ENCODE peak calls at places on chromosomes 11 and 22, in nine cellular contexts. O is mesendoderm, C is sigmoid colon, V is AG09309, Z is NT2/D1, F is HAP-1, S is tibial artery, I is fibroblast of lung, M is colonic mucosa. J is an unnamed sample.

GRCh38 chr11:45158210-45158644 is 11.8 kb downstream of the PRDM11 start:
- DNase-seq in I (peak), M (no peak), S (no peak), O (no peak), C (peak), V (no peak), F (no peak), Z (no peak), J (no peak)

GRCh38 chr22:48863965-48864538 is 963.6 kb downstream of the BRD1 start:
- DNase-seq in O (no peak), F (no peak), M (no peak), S (no peak), V (no peak), Z (no peak), C (peak), I (no peak), J (no peak)

GRCh38 chr11:110453684-110454354 is 24.1 kb downstream of the FDX1 start:
- DNase-seq in V (no peak), S (no peak), O (no peak), I (no peak), F (no peak), Z (no peak), C (no peak), M (no peak), J (no peak)

GRCh38 chr11:35146074-35146521 is 7.1 kb downstream of the CD44 start:
- DNase-seq in S (no peak), I (no peak), O (no peak), Z (no peak), F (no peak), V (no peak), M (no peak), C (no peak), J (no peak)

GRCh38 chr22:40898850-40899357 is 37.0 kb upstream of the DNAJB7 start:
- DNase-seq in F (peak), C (no peak), O (peak), V (peak), I (peak), S (no peak), M (no peak), Z (peak), J (peak)

GRCh38 chr11:58043379-58043778 is 12.6 kb downstream of the OR6Q1 start:
- DNase-seq in O (no peak), V (no peak), I (no peak), M (no peak), F (no peak), Z (no peak), S (no peak), C (no peak), J (no peak)

GRCh38 chr11:102109896-102110760 is at the start of gene YAP1:
- DNase-seq in S (peak), M (peak), I (peak), F (peak), O (peak), V (peak), C (peak), Z (peak), J (peak)

GRCh38 chr11:61162092-61162935 is 1.1 kb upstream of the VPS37C start:
- DNase-seq in V (no peak), M (no peak), Z (no peak), I (peak), S (no peak), C (peak), O (peak), F (no peak), J (peak)

GRCh38 chr11:72552399-72552910 is 118.1 kb upstream of the CLPB start:
- DNase-seq in S (no peak), Z (no peak), C (no peak), V (no peak), F (no peak), M (no peak), I (no peak), O (no peak), J (no peak)

GRCh38 chr11:36577859-36578258 is 10.1 kb downstream of the RAG1 start:
- DNase-seq in O (peak), V (peak), C (no peak), Z (no peak), M (no peak), S (no peak), I (no peak), F (no peak), J (peak)

GRCh38 chr11:35144811-35145210 is 5.8 kb downstream of the CD44 start:
- DNase-seq in M (no peak), C (no peak), Z (no peak), V (no peak), I (peak), S (no peak), O (no peak), F (no peak), J (no peak)

GRCh38 chr11:61061081-61061826 is 41.0 kb upstream of the CD5 start:
- DNase-seq in Z (no peak), F (no peak), V (no peak), C (peak), O (no peak), M (no peak), S (no peak), I (peak), J (peak)

GRCh38 chr11:93921695-93922468 is 71.5 kb upstream of the VSTM5 start:
- DNase-seq in I (peak), O (peak), S (no peak), V (no peak), F (peak), C (no peak), M (peak), Z (peak), J (peak)

GRCh38 chr22:45320326-45320976 is 10.7 kb downstream of the FAM118A start:
- DNase-seq in O (no peak), M (no peak), Z (no peak), V (peak), C (no peak), S (peak), F (no peak), I (peak), J (no peak)

GRCh38 chr11:18671246-18671645 is 27.3 kb upstream of the TMEM86A start:
- DNase-seq in F (no peak), O (no peak), C (no peak), M (no peak), Z (no peak), S (no peak), I (no peak), V (no peak), J (no peak)

GRCh38 chr11:90204832-90205646 is 17.8 kb downstream of the CHORDC1 start:
- DNase-seq in Z (no peak), I (peak), O (peak), S (no peak), F (peak), V (peak), C (no peak), M (no peak), J (peak)

GRCh38 chr11:34994859-34995258 is 78.4 kb downstream of the PDHX start:
- DNase-seq in V (no peak), I (no peak), M (no peak), O (no peak), C (no peak), F (no peak), Z (no peak), S (no peak), J (no peak)

GRCh38 chr22:27295605-27296004 is 506.0 kb downstream of the MN1 start:
- DNase-seq in Z (no peak), O (no peak), V (no peak), M (no peak), S (no peak), C (no peak), F (no peak), I (no peak), J (no peak)

GRCh38 chr11:99142237-99142636 is 121.5 kb downstream of the CNTN5 start:
- DNase-seq in I (no peak), S (no peak), V (no peak), F (no peak), M (no peak), O (no peak), C (no peak), Z (no peak), J (no peak)

GRCh38 chr11:35246725-35247124 is 107.8 kb downstream of the CD44 start:
- DNase-seq in F (no peak), Z (no peak), V (no peak), O (no peak), C (peak), I (no peak), S (peak), M (no peak), J (peak)

GRCh38 chr11:73671701-73672100 is 25.3 kb downstream of the PLEKHB1 start:
- DNase-seq in V (no peak), Z (no peak), F (no peak), M (no peak), I (no peak), O (no peak), C (no peak), S (no peak), J (no peak)

GRCh38 chr11:75233688-75234295 is 6.8 kb upstream of the TPBGL start:
- DNase-seq in I (peak), C (no peak), S (no peak), M (peak), F (peak), O (peak), Z (peak), V (peak), J (peak)

GRCh38 chr11:33892906-33893594 is 1.2 kb upstream of the LMO2 start:
- DNase-seq in M (no peak), I (no peak), V (no peak), S (no peak), O (no peak), F (no peak), C (no peak), Z (no peak), J (no peak)

GRCh38 chr11:6968816-6969215 is 42.6 kb downstream of the ZNF215 start:
- DNase-seq in V (peak), Z (no peak), S (no peak), I (peak), O (no peak), M (no peak), C (no peak), F (no peak), J (peak)

GRCh38 chr11:119187123-119187892 is 2.0 kb downstream of the NHERF4 start:
- DNase-seq in V (no peak), O (no peak), S (no peak), I (no peak), Z (no peak), M (no peak), F (no peak), C (no peak), J (no peak)

GRCh38 chr11:69574383-69575255 is 66.3 kb upstream of the CCND1 start:
- DNase-seq in O (no peak), F (no peak), I (no peak), V (no peak), S (no peak), M (no peak), C (no peak), Z (no peak), J (no peak)

GRCh38 chr11:66172146-66172545 is 96.3 kb upstream of the RAB1B start:
- DNase-seq in M (no peak), Z (no peak), O (no peak), C (no peak), F (no peak), V (no peak), I (peak), S (no peak), J (peak)

GRCh38 chr11:21514298-21514697 is 678.6 kb upstream of the ANO5 start:
- DNase-seq in M (no peak), C (no peak), S (no peak), F (no peak), Z (no peak), I (no peak), V (no peak), O (peak), J (no peak)

GRCh38 chr11:121451178-121451981 is 734 bp upstream of the SORL1 start:
- DNase-seq in S (no peak), M (peak), Z (no peak), V (no peak), I (no peak), F (no peak), O (no peak), C (no peak), J (no peak)

GRCh38 chr11:123504401-123504800 is 74.3 kb downstream of the GRAMD1B start:
- DNase-seq in O (no peak), Z (no peak), V (no peak), C (no peak), M (no peak), I (no peak), S (no peak), F (no peak), J (no peak)

GRCh38 chr11:93846411-93846810 is 4.0 kb downstream of the VSTM5 start:
- DNase-seq in C (no peak), O (no peak), F (no peak), M (no peak), V (no peak), S (no peak), Z (no peak), I (peak), J (peak)

GRCh38 chr22:49364398-49364797 is 463.3 kb downstream of the BRD1 start:
- DNase-seq in M (peak), C (no peak), I (no peak), O (no peak), S (no peak), V (no peak), Z (no peak), F (no peak), J (no peak)

GRCh38 chr11:103924166-103925013 is 112.0 kb upstream of the DDI1 start:
- DNase-seq in F (no peak), O (no peak), V (no peak), S (no peak), M (no peak), C (no peak), Z (no peak), I (no peak), J (no peak)

GRCh38 chr11:17543574-17544180 is 539 bp downstream of the USH1C start:
- DNase-seq in F (no peak), O (no peak), V (no peak), S (no peak), M (peak), I (no peak), C (no peak), Z (no peak), J (no peak)
- H3K4me3 ChIP-seq in F (peak), O (peak), V (no peak), S (peak), M (peak), I (no peak), C (peak), Z (peak), J (no peak)

GRCh38 chr11:62921201-62921572 is at the start of gene CHRM1:
- DNase-seq in C (no peak), Z (no peak), V (no peak), F (no peak), O (no peak), I (no peak), M (peak), S (no peak), J (no peak)

GRCh38 chr11:62923634-62924411 is 2.7 kb upstream of the CHRM1 start:
- DNase-seq in S (no peak), M (no peak), F (no peak), I (no peak), C (no peak), V (no peak), O (peak), Z (no peak), J (no peak)

GRCh38 chr11:62922189-62922589 is 1.0 kb upstream of the CHRM1 start:
- DNase-seq in Z (no peak), I (no peak), S (no peak), C (no peak), O (no peak), V (no peak), M (no peak), F (no peak), J (no peak)

GRCh38 chr11:62921573-62922188 is 518 bp upstream of the CHRM1 start:
- DNase-seq in S (no peak), F (no peak), C (no peak), V (no peak), M (peak), Z (no peak), I (no peak), O (no peak), J (peak)

DNA sequence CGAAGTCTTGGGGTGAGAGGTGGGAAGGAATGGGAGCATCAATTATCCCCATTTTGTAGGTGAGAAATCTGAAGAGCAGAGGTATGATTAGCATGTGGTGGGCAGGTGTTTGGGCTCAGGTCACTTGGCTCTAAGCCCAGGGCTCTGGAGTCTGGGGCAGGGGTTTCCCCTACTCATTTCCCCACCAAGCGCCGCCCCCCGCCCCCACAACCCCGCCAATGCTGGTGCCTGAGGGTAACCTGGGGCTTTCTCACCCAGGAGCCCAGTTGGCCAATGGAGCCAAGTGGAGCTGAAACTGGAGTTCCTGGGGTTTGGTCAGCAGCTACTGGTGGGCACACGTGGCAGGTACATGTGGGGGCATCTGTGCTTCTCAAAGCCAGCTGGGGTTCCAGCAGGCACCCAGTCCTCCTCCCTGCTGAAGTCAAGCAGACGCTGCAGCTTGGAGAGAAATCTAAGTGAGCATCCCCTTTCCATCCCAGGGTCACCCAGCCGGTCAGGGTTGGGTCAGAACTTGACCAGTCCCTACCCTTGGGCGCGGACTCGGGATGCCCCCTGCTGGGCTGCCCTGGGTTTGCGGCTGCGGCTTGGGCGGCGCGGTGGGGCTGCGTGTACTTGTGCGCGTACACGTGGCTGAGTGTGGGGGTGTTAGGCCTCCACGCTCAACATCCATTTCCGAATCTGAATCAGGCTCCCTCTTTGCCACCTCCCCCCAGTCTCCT is 1.6 kb upstream of the CHRM1 start:
- DNase-seq in I (no peak), M (no peak), O (peak), C (no peak), F (no peak), V (no peak), S (no peak), Z (no peak), J (no peak)
- H3K4me3 ChIP-seq in I (no peak), M (no peak), O (no peak), C (no peak), F (no peak), V (no peak), S (no peak), Z (no peak), J (no peak)

GRCh38 chr11:128613300-128613995 is 26.1 kb upstream of the ETS1 start:
- DNase-seq in Z (no peak), F (no peak), O (no peak), S (no peak), M (no peak), I (no peak), V (no peak), C (no peak), J (no peak)

GRCh38 chr11:128615076-128615475 is 27.7 kb upstream of the ETS1 start:
- DNase-seq in M (no peak), F (no peak), C (no peak), S (no peak), V (no peak), O (no peak), Z (no peak), I (no peak), J (no peak)

GRCh38 chr11:128607819-128608218 is 20.5 kb upstream of the ETS1 start:
- DNase-seq in V (no peak), Z (no peak), C (no peak), M (no peak), S (no peak), I (no peak), O (no peak), F (no peak), J (no peak)

GRCh38 chr11:128608732-128609131 is 21.4 kb upstream of the ETS1 start:
- DNase-seq in C (no peak), V (no peak), I (no peak), S (no peak), M (no peak), Z (no peak), F (no peak), O (no peak), J (no peak)

DNA sequence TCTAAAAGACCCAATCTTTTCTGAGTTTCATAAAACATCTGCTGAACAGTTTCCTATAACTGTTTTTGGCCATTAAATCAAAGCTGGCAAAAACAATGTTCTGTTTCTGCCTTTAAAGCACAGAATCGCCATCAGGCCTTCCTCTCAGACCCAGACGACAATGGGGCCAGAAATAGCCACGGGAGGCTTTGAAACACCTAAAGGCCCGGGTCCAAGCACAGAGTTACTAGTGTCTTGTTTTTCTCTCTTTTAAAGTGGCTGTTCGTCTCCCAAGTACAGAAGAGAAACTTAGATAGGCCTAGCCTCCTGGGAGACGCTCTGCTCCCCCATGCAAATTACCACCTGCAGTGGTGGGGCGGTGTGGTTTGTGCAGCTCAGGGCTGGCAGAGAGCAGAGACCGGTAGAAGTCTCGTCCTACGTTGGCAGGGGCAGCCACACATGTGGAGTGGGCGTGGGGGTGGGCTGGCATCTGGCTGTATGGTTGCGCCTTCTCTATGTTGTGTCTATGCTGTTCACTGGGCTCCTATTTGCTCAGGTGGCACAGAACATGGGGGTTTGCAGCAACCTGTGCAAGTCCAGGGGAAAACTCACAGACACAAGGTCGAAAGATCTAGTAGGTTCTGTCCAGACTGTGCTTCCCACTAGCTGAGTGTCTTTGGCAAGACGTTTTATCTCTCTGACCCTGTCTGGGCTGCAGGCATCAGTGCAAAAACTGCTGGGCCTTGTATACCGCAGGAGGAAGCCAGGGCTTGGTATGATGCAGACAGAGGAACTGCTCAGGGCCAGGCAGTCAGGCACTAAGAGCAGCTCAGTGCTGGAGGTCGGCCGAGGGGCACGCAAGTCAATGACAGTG is 23.6 kb upstream of the ETS1 start:
- DNase-seq in M (no peak), S (no peak), I (no peak), F (no peak), C (no peak), O (no peak), Z (no peak), V (no peak), J (no peak)
- H3K4me3 ChIP-seq in M (no peak), S (no peak), I (no peak), F (no peak), C (no peak), O (no peak), Z (no peak), V (no peak), J (no peak)

GRCh38 chr11:64084962-64085710 is 49.4 kb downstream of the FLRT1 start:
- DNase-seq in O (no peak), F (no peak), C (no peak), I (no peak), M (peak), Z (no peak), S (no peak), V (no peak), J (no peak)
- H3K4me3 ChIP-seq in O (no peak), F (no peak), C (no peak), I (no peak), M (no peak), Z (no peak), S (no peak), V (no peak), J (no peak)

DNA sequence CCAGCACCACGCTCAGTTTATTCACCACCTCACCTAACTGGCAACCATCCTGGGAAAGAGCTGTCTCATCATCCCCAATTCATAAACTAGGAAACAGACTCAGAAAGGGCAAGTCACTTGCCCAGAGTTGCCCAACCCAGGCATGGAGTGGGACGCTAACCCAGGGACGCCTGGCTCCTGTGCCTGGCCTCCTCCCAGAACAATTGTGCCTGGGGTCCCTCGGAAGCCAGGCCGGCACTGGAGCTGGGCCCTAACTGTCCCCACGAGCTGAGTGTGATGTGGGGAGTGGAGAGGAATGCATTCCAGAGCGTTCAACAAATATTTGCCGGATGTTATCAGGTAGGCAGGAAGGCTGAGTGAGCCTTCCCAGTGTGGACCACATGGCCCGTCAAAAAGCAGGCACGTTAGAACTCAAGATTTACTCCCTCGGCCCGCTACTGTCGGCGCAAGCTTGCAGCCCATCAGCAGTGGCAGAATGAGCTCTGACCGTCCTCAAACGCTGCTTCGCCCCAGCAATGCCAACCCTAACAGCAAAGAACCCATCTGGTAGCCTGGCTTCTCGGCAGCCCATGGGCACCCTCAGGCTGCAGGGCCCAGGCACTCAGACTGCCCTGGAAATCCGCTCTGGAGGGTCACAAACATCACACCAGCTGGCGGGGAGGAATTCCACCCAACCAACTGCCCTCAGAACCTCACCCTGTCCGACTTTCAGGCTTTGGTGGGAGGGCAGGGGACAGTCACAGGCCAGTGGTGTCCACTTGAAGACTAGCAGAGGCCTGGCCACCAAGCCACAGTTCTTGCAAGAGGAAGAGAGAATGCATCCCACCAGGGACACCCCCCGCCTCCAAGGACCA is 35.6 kb downstream of the MYH9 start:
- DNase-seq in S (no peak), V (no peak), Z (no peak), F (no peak), O (peak), M (no peak), C (no peak), I (peak), J (no peak)
- H3K4me3 ChIP-seq in S (peak), V (no peak), Z (no peak), F (no peak), O (no peak), M (no peak), C (peak), I (peak), J (no peak)

J was measured in foreskin fibroblast.